ENCODE peak calls at places on chromosomes 13 and 19, in four cellular contexts. One of them, this sample, is unnamed. For H3K4me1 and H3K36me3, the result is how much of the 10 kb centered on the place peaks cover.

GRCh38 chr19:5006821-5007220 is 37.9 kb downstream of the KDM4B start:
- DNase-seq in HAP-1: no peak
- DNase-seq in testis: no peak
- DNase-seq in heart right ventricle: no peak
- DNase-seq in this sample: no peak

GRCh38 chr13:113927661-113928581 is 46.0 kb downstream of the C13orf46 start:
- DNase-seq in HAP-1: no peak
- DNase-seq in testis: peak
- DNase-seq in heart right ventricle: no peak
- DNase-seq in this sample: peak

GRCh38 chr19:45569619-45570421 is 14.8 kb downstream of the OPA3 start:
- DNase-seq in HAP-1: peak
- DNase-seq in testis: peak
- DNase-seq in heart right ventricle: peak
- DNase-seq in this sample: peak

GRCh38 chr19:44846455-44847143 is 502 bp downstream of the NECTIN2 start:
- DNase-seq in HAP-1: peak
- DNase-seq in testis: no peak
- DNase-seq in heart right ventricle: no peak
- DNase-seq in this sample: peak

GRCh38 chr19:5123646-5124045 is 154.7 kb downstream of the KDM4B start:
- DNase-seq in HAP-1: no peak
- DNase-seq in testis: no peak
- DNase-seq in heart right ventricle: no peak
- DNase-seq in this sample: no peak

GRCh38 chr13:27283906-27284523 is 13.4 kb downstream of the RASL11A start:
- DNase-seq in HAP-1: no peak
- DNase-seq in testis: peak
- DNase-seq in heart right ventricle: no peak
- DNase-seq in this sample: no peak

GRCh38 chr13:45143346-45143751 is 23.0 kb downstream of the GTF2F2 start:
- DNase-seq in HAP-1: peak
- DNase-seq in testis: peak
- DNase-seq in heart right ventricle: no peak
- DNase-seq in this sample: no peak

GRCh38 chr19:28221736-28222135 is 991.2 kb downstream of the UQCRFS1 start:
- DNase-seq in HAP-1: no peak
- DNase-seq in testis: no peak
- DNase-seq in heart right ventricle: no peak
- DNase-seq in this sample: no peak

GRCh38 chr13:44767257-44767656 is 191.1 kb upstream of the TSC22D1 start:
- DNase-seq in HAP-1: no peak
- DNase-seq in testis: no peak
- DNase-seq in heart right ventricle: no peak
- DNase-seq in this sample: no peak

GRCh38 chr19:40610396-40611064 is 9.4 kb downstream of the LTBP4 start:
- DNase-seq in HAP-1: no peak
- DNase-seq in testis: peak
- DNase-seq in heart right ventricle: peak
- DNase-seq in this sample: peak

GRCh38 chr19:18340990-18341868 is 831 bp downstream of the PGPEP1 start:
- DNase-seq in HAP-1: no peak
- DNase-seq in testis: peak
- DNase-seq in heart right ventricle: peak
- DNase-seq in this sample: peak

GRCh38 chr19:3658004-3658822 is 31.6 kb upstream of the CACTIN start:
- DNase-seq in HAP-1: no peak
- DNase-seq in testis: peak
- DNase-seq in heart right ventricle: peak
- DNase-seq in this sample: no peak

GRCh38 chr13:104024416-104025170 is 958.4 kb upstream of the SLC10A2 start:
- DNase-seq in HAP-1: no peak
- DNase-seq in testis: no peak
- DNase-seq in heart right ventricle: no peak
- DNase-seq in this sample: no peak
- H3K4me1 ChIP-seq in HAP-1: under half
- H3K4me1 ChIP-seq in testis: under half
- H3K4me1 ChIP-seq in heart right ventricle: under half
- H3K4me1 ChIP-seq in this sample: under half

GRCh38 chr13:48266150-48266549 is 33.1 kb downstream of the ITM2B start:
- DNase-seq in HAP-1: no peak
- DNase-seq in testis: no peak
- DNase-seq in heart right ventricle: no peak
- DNase-seq in this sample: no peak
- H3K36me3 ChIP-seq in HAP-1: under half
- H3K36me3 ChIP-seq in testis: under half
- H3K36me3 ChIP-seq in heart right ventricle: half or more
- H3K36me3 ChIP-seq in this sample: under half

GRCh38 chr19:6484831-6485230 is 3.2 kb upstream of the DENND1C start:
- DNase-seq in HAP-1: no peak
- DNase-seq in testis: no peak
- DNase-seq in heart right ventricle: no peak
- DNase-seq in this sample: no peak
- H3K4me1 ChIP-seq in HAP-1: under half
- H3K4me1 ChIP-seq in testis: under half
- H3K4me1 ChIP-seq in heart right ventricle: under half
- H3K4me1 ChIP-seq in this sample: under half

GRCh38 chr19:1816530-1817298 is 4.6 kb upstream of the ATP8B3 start:
- DNase-seq in HAP-1: no peak
- DNase-seq in testis: no peak
- DNase-seq in heart right ventricle: no peak
- DNase-seq in this sample: no peak
- H3K36me3 ChIP-seq in HAP-1: under half
- H3K36me3 ChIP-seq in testis: under half
- H3K36me3 ChIP-seq in heart right ventricle: half or more
- H3K36me3 ChIP-seq in this sample: under half